ENCODE peak calls at places on chromosome 12, in ten cellular contexts. W is hippocampal formation; A is AG08396; O is MM.1S; R is WTC11; Y is T-helper 2 cell; S is AG20443; M is stimulated activated CD8-positive, alpha-beta memory T cell treated with anti-CD3 and anti-CD28 coated beads, Interleukin-7, amount 100 ng/mL, for 1 hour; U is cardiac fibroblast; E is NCI-H1105 treated with DMSO at 0.1 percent for 48 hours. J is an unnamed sample.

GRCh38 chr12:104285740-104286537 is 17.6 kb upstream of the EID3 start:
- DNase-seq in W (no peak), A (no peak), O (no peak), R (no peak), Y (no peak), S (no peak), M (no peak), U (peak; percentile 38), E (no peak), J (no peak)

GRCh38 chr12:80491176-80491575 is 47.1 kb downstream of the PTPRQ start:
- DNase-seq in W (no peak), A (no peak), O (no peak), R (no peak), Y (no peak), S (no peak), M (no peak), U (no peak), E (no peak), J (no peak)

GRCh38 chr12:5807538-5808219 is 137.4 kb downstream of the ANO2 start:
- DNase-seq in W (no peak), A (no peak), O (no peak), R (no peak), Y (no peak), S (no peak), M (no peak), U (no peak), E (no peak), J (no peak)

GRCh38 chr12:53340398-53340797 is 4.2 kb upstream of the SP7 start:
- DNase-seq in W (no peak), A (no peak), O (no peak), R (no peak), Y (no peak), S (no peak), M (no peak), U (no peak), E (no peak), J (peak; percentile 68)

GRCh38 chr12:11600199-11600598 is 49.3 kb upstream of the ETV6 start:
- DNase-seq in W (no peak), A (no peak), O (no peak), R (no peak), Y (no peak), S (no peak), M (no peak), U (no peak), E (no peak), J (no peak)

GRCh38 chr12:68623984-68624383 is 13.3 kb downstream of the RAP1B start:
- DNase-seq in W (no peak), A (peak; percentile 34), O (no peak), R (no peak), Y (no peak), S (peak; percentile 51), M (no peak), U (no peak), E (no peak), J (no peak)

GRCh38 chr12:12927211-12928079 is 24.5 kb downstream of the GPRC5D start:
- DNase-seq in W (no peak), A (peak; percentile 82), O (no peak), R (no peak), Y (peak; percentile 29), S (no peak), M (no peak), U (peak; percentile 91), E (peak; percentile 95), J (no peak)

GRCh38 chr12:65568517-65568916 is 255.8 kb upstream of the HMGA2 start:
- DNase-seq in W (no peak), A (no peak), O (no peak), R (no peak), Y (no peak), S (no peak), M (no peak), U (peak; percentile 83), E (no peak), J (peak; percentile 57)

GRCh38 chr12:34379142-34379541 is 356.8 kb downstream of the ALG10 start:
- DNase-seq in W (no peak), A (no peak), O (no peak), R (no peak), Y (no peak), S (no peak), M (no peak), U (no peak), E (no peak), J (no peak)

GRCh38 chr12:94717656-94718055 is 67.3 kb upstream of the TMCC3 start:
- DNase-seq in W (no peak), A (no peak), O (no peak), R (no peak), Y (no peak), S (no peak), M (no peak), U (no peak), E (no peak), J (peak; percentile 15)

GRCh38 chr12:107884769-107885694 is 110.5 kb downstream of the ASCL4 start:
- DNase-seq in W (no peak), A (peak; percentile 72), O (peak; percentile 63), R (peak; percentile 62), Y (no peak), S (peak; percentile 84), M (no peak), U (peak; percentile 66), E (peak; percentile 82), J (no peak)

GRCh38 chr12:14950982-14951746 is 10.2 kb downstream of the ARHGDIB start:
- DNase-seq in W (no peak), A (no peak), O (no peak), R (no peak), Y (no peak), S (no peak), M (no peak), U (peak; percentile 63), E (no peak), J (no peak)

GRCh38 chr12:67276469-67276868 is 7.3 kb downstream of the CAND1 start:
- DNase-seq in W (no peak), A (peak; percentile 18), O (no peak), R (no peak), Y (no peak), S (no peak), M (no peak), U (no peak), E (no peak), J (peak; percentile 38)

GRCh38 chr12:112168561-112168971 is 43.2 kb downstream of the TRAFD1 start:
- DNase-seq in W (no peak), A (no peak), O (no peak), R (no peak), Y (no peak), S (no peak), M (no peak), U (no peak), E (no peak), J (no peak)

GRCh38 chr12:10119072-10119471 is 10.9 kb downstream of the CLEC7A start:
- DNase-seq in W (no peak), A (no peak), O (no peak), R (no peak), Y (no peak), S (no peak), M (no peak), U (no peak), E (no peak), J (no peak)

GRCh38 chr12:77167801-77168200 is 102.4 kb upstream of the E2F7 start:
- DNase-seq in W (no peak), A (no peak), O (no peak), R (no peak), Y (no peak), S (no peak), M (no peak), U (peak; percentile 9), E (no peak), J (no peak)

GRCh38 chr12:70402597-70402996 is 36.5 kb downstream of the KCNMB4 start:
- DNase-seq in W (no peak), A (no peak), O (no peak), R (no peak), Y (no peak), S (no peak), M (no peak), U (peak; percentile 17), E (no peak), J (no peak)

GRCh38 chr12:50862316-50862715 is 19.6 kb downstream of the TMPRSS12 start:
- DNase-seq in W (no peak), A (peak; percentile 45), O (no peak), R (no peak), Y (no peak), S (peak; percentile 65), M (no peak), U (peak; percentile 64), E (no peak), J (peak; percentile 86)

GRCh38 chr12:127165567-127166392 is 1101.2 kb upstream of the TMEM132C start:
- DNase-seq in W (peak; percentile 42), A (peak; percentile 95), O (peak; percentile 69), R (peak; percentile 45), Y (peak; percentile 77), S (peak; percentile 87), M (peak; percentile 67), U (peak; percentile 80), E (peak; percentile 78), J (peak; percentile 94)

GRCh38 chr12:75170786-75171185 is 38.9 kb downstream of the KCNC2 start:
- DNase-seq in W (no peak), A (no peak), O (peak; percentile 61), R (no peak), Y (no peak), S (no peak), M (no peak), U (no peak), E (no peak), J (no peak)

GRCh38 chr12:42446761-42447160 is 120.8 kb downstream of the PPHLN1 start:
- DNase-seq in W (no peak), A (no peak), O (no peak), R (no peak), Y (no peak), S (no peak), M (no peak), U (no peak), E (no peak), J (peak; percentile 63)

GRCh38 chr12:118979763-118980406 is 1.5 kb upstream of the SRRM4 start:
- DNase-seq in W (peak; percentile 18), A (peak; percentile 54), O (peak; percentile 25), R (peak; percentile 77), Y (no peak), S (peak; percentile 72), M (no peak), U (peak; percentile 65), E (peak; percentile 79), J (peak; percentile 67)

GRCh38 chr12:132067182-132067581 is 76.9 kb downstream of the DDX51 start:
- DNase-seq in W (no peak), A (no peak), O (no peak), R (no peak), Y (no peak), S (no peak), M (no peak), U (no peak), E (no peak), J (no peak)

GRCh38 chr12:131390408-131391100 is 320.3 kb upstream of the SFSWAP start:
- DNase-seq in W (no peak), A (no peak), O (peak; percentile 8), R (peak; percentile 74), Y (no peak), S (no peak), M (no peak), U (no peak), E (no peak), J (peak; percentile 78)

GRCh38 chr12:10722502-10722904 is 620 bp downstream of the YBX3 start:
- DNase-seq in W (no peak), A (peak; percentile 79), O (peak; percentile 47), R (no peak), Y (peak; percentile 21), S (peak; percentile 74), M (peak; percentile 17), U (peak; percentile 68), E (peak; percentile 47), J (peak; percentile 93)

GRCh38 chr12:91377456-91377855 is 194.8 kb upstream of the DCN start:
- DNase-seq in W (no peak), A (no peak), O (no peak), R (no peak), Y (no peak), S (no peak), M (no peak), U (no peak), E (no peak), J (no peak)